ENCODE peak calls at places on chromosomes 13 and 19, in six cellular contexts. V, L, R, Y, G and J are unnamed samples.

GRCh38 chr13:40568672-40569350 is 97.6 kb downstream of the FOXO1 start:
- DNase-seq in R (no peak), Y (no peak), L (no peak), G (peak), V (no peak), J (no peak)

GRCh38 chr19:11127905-11128304 is 27.7 kb downstream of the SPC24 start:
- DNase-seq in L (no peak), Y (no peak), G (no peak), V (no peak), R (no peak), J (no peak)

GRCh38 chr13:98449273-98449672 is 127.6 kb downstream of the STK24 start:
- DNase-seq in L (no peak), R (no peak), Y (no peak), G (no peak), V (no peak), J (no peak)

GRCh38 chr13:98576215-98576945 is 527 bp downstream of the STK24 start:
- DNase-seq in R (no peak), Y (no peak), G (peak), L (peak), V (peak), J (peak)

GRCh38 chr19:38644719-38645118 is 2.7 kb upstream of the ACTN4 start:
- DNase-seq in G (no peak), V (peak), R (no peak), Y (no peak), L (no peak), J (no peak)

GRCh38 chr13:49967456-49967855 is 29.4 kb upstream of the TRIM13 start:
- DNase-seq in Y (no peak), V (no peak), L (no peak), R (no peak), G (no peak), J (no peak)

GRCh38 chr19:52748336-52748950 is 13.6 kb upstream of the ZNF611 start:
- DNase-seq in V (peak), G (peak), Y (peak), R (no peak), L (peak), J (peak)

GRCh38 chr19:20307127-20307526 is 140.1 kb downstream of the ZNF486 start:
- DNase-seq in V (no peak), R (no peak), G (no peak), L (no peak), Y (no peak), J (no peak)

GRCh38 chr13:112879283-112879833 is 89.7 kb upstream of the MCF2L start:
- DNase-seq in V (no peak), G (no peak), L (no peak), Y (no peak), R (no peak), J (no peak)

GRCh38 chr13:45994752-45995151 is 57.8 kb downstream of the ZC3H13 start:
- DNase-seq in G (no peak), V (no peak), L (no peak), Y (no peak), R (no peak), J (no peak)

GRCh38 chr19:30662211-30662861 is 290.2 kb downstream of the ZNF536 start:
- DNase-seq in R (no peak), L (no peak), Y (no peak), V (no peak), G (no peak), J (no peak)

GRCh38 chr19:9917322-9917721 is 19.0 kb downstream of the OLFM2 start:
- DNase-seq in L (peak), G (peak), V (peak), R (peak), Y (no peak), J (peak)

GRCh38 chr13:48456546-48456945 is 43.6 kb upstream of the LPAR6 start:
- DNase-seq in R (no peak), L (no peak), V (no peak), G (no peak), Y (no peak), J (no peak)

GRCh38 chr13:37209621-37210020 is 104.2 kb upstream of the CSNK1A1L start:
- DNase-seq in G (no peak), Y (no peak), R (no peak), V (no peak), L (no peak), J (peak)

GRCh38 chr19:38559428-38560401 is 58.0 kb downstream of the MAP4K1 start:
- DNase-seq in Y (peak), V (no peak), L (no peak), R (no peak), G (no peak), J (no peak)

GRCh38 chr13:63184693-63185092 is 1769.0 kb upstream of the PCDH20 start:
- DNase-seq in R (peak), V (peak), G (no peak), Y (no peak), L (no peak), J (no peak)

GRCh38 chr13:28059214-28059613 is 41.2 kb downstream of the FLT3 start:
- DNase-seq in R (peak), G (peak), V (peak), L (peak), Y (no peak), J (peak)

GRCh38 chr13:56586966-56587365 is 553.8 kb upstream of the PRR20A start:
- DNase-seq in Y (no peak), G (no peak), R (no peak), V (no peak), L (no peak), J (no peak)

GRCh38 chr19:2716275-2716650 is 4.9 kb downstream of the DIRAS1 start:
- DNase-seq in L (no peak), Y (no peak), R (no peak), V (no peak), G (no peak), J (no peak)

GRCh38 chr13:27523345-27524073 is 73.1 kb upstream of the MTIF3 start:
- DNase-seq in G (no peak), R (no peak), Y (no peak), L (no peak), V (no peak), J (peak)

GRCh38 chr19:7522923-7523667 is 671 bp downstream of the MCOLN1 start:
- DNase-seq in Y (no peak), V (no peak), L (no peak), R (no peak), G (no peak), J (no peak)

GRCh38 chr13:50129065-50129922 is 114.0 kb downstream of the KCNRG start:
- DNase-seq in R (no peak), L (no peak), Y (no peak), V (no peak), G (no peak), J (no peak)

GRCh38 chr13:62212246-62212645 is 796.6 kb upstream of the PCDH20 start:
- DNase-seq in V (no peak), Y (no peak), L (no peak), R (no peak), G (no peak), J (no peak)

GRCh38 chr19:34430738-34431625 is 2.8 kb downstream of the UBA2 start:
- DNase-seq in R (peak), Y (no peak), L (peak), V (peak), G (peak), J (peak)

GRCh38 chr19:8366121-8366581 is 2.2 kb downstream of the ANGPTL4 start:
- DNase-seq in G (no peak), Y (no peak), R (no peak), V (no peak), L (peak), J (no peak)

GRCh38 chr13:29718694-29719093 is 123.2 kb upstream of the SLC7A1 start:
- DNase-seq in Y (no peak), G (no peak), R (no peak), L (no peak), V (no peak), J (no peak)

GRCh38 chr13:93413972-93414717 is 187.5 kb downstream of the GPC6 start:
- DNase-seq in G (no peak), L (no peak), R (no peak), Y (no peak), V (no peak), J (no peak)

GRCh38 chr13:20519887-20520286 is 5.8 kb downstream of the CRYL1 start:
- DNase-seq in L (no peak), V (no peak), Y (no peak), G (no peak), R (no peak), J (no peak)

GRCh38 chr13:45851171-45851889 is at the start of gene SIAH3:
- DNase-seq in Y (no peak), G (peak), L (no peak), R (no peak), V (peak), J (no peak)

GRCh38 chr19:38731654-38732301 is 12.5 kb downstream of the CAPN12 start:
- DNase-seq in R (no peak), Y (no peak), G (no peak), V (no peak), L (no peak), J (no peak)

GRCh38 chr13:21668665-21669599 is 1.9 kb upstream of the FGF9 start:
- DNase-seq in Y (no peak), R (no peak), L (no peak), G (no peak), V (no peak), J (no peak)

GRCh38 chr19:6424190-6424938 is at the start of gene KHSRP:
- DNase-seq in V (no peak), Y (no peak), G (no peak), R (no peak), L (peak), J (peak)

GRCh38 chr13:34620073-34620858 is 321.8 kb upstream of the NBEA start:
- DNase-seq in V (no peak), Y (no peak), L (no peak), R (no peak), G (no peak), J (no peak)

GRCh38 chr19:38478273-38478971 is 44.9 kb downstream of the RYR1 start:
- DNase-seq in V (peak), L (peak), G (no peak), R (peak), Y (no peak), J (peak)

GRCh38 chr13:107582171-107582570 is 633.2 kb downstream of the LIG4 start:
- DNase-seq in Y (no peak), R (no peak), L (no peak), G (no peak), V (no peak), J (no peak)

GRCh38 chr19:3672993-3673392 is 27.3 kb downstream of the PIP5K1C start:
- DNase-seq in L (peak), R (no peak), V (no peak), G (no peak), Y (no peak), J (no peak)

GRCh38 chr13:27339299-27339698 is 68.7 kb downstream of the RASL11A start:
- DNase-seq in Y (no peak), V (peak), R (peak), L (peak), G (peak), J (peak)

GRCh38 chr19:56751078-56751489 is 79.5 kb upstream of the ZNF835 start:
- DNase-seq in V (no peak), R (no peak), G (no peak), L (no peak), Y (no peak), J (no peak)

GRCh38 chr19:56750658-56751057 is 79.1 kb upstream of the ZNF835 start:
- DNase-seq in R (no peak), Y (no peak), L (no peak), V (no peak), G (no peak), J (no peak)

GRCh38 chr19:56746367-56746766 is 74.8 kb upstream of the ZNF835 start:
- DNase-seq in G (no peak), R (no peak), V (no peak), L (no peak), Y (no peak), J (no peak)

GRCh38 chr19:56748443-56748842 is 76.9 kb upstream of the ZNF835 start:
- DNase-seq in R (no peak), V (peak), Y (no peak), G (no peak), L (no peak), J (peak)
- TF ChIP-seq MAX in R (no peak), V (no peak), Y (no peak), G (no peak), L (no peak), J (no peak)

DNA sequence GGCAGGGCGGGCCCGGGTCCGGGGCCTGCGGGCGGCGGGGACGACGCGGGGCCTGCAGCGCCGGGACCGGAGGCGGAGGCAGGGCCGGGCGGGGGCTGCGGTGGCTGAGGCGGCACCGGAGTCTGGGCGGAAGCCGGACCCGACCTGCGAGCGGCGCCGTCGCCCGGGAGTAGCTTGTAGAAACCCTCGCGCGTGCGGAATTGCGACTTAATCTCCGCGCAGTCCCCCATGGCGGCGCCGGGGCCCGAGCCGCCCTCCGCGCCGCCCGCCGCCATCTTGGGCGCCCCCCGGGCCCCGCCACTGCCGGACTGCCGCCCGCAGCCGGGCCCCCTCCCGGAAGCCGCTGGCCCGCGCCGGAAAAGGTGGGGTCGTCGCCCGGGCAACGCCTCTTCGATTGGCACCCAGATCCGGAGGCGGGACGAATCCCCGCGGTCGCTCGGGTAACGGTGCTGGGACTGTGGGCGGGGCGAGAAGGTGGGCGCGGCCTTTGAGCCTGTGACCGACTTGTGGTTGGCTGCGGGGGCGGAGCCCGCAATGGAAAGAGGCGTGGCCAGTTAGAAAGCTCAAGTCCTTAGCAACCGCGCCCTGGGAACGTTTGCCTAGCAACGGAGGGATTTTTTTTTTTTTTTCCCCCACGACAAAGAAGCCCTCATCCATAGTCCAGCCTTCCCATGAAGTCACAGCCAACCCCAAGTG is at the start of gene DMWD:
- DNase-seq in Y (peak), G (peak), R (peak), V (peak), L (peak), J (peak)
- TF ChIP-seq POLR2A in Y (peak), G (peak), R (no peak), V (peak), L (peak), J (peak)

GRCh38 chr13:33125821-33126570 is 109.8 kb downstream of the KL start:
- DNase-seq in G (peak), V (peak), Y (no peak), L (no peak), R (peak), J (no peak)

GRCh38 chr13:33129886-33130285 is 113.7 kb downstream of the KL start:
- DNase-seq in R (no peak), G (no peak), L (no peak), Y (no peak), V (no peak), J (no peak)

GRCh38 chr13:33129094-33129832 is 113.0 kb downstream of the KL start:
- DNase-seq in R (no peak), G (no peak), V (no peak), Y (no peak), L (no peak), J (no peak)

GRCh38 chr13:33128134-33128533 is 111.9 kb downstream of the KL start:
- DNase-seq in Y (no peak), L (no peak), R (no peak), V (no peak), G (no peak), J (no peak)

GRCh38 chr13:33126909-33127607 is 110.8 kb downstream of the KL start:
- DNase-seq in R (no peak), L (no peak), G (peak), V (no peak), Y (no peak), J (no peak)
- TF ChIP-seq MAX in R (no peak), L (no peak), G (no peak), V (no peak), Y (no peak), J (no peak)

GRCh38 chr19:49443366-49444099 is 2.2 kb upstream of the SLC17A7 start:
- DNase-seq in Y (peak), R (peak), G (peak), L (peak), V (peak), J (peak)
- TF ChIP-seq POLR2A in Y (no peak), R (no peak), G (no peak), L (peak), V (peak), J (no peak)